ENCODE peak calls at places on chromosome 13, in six cellular contexts. One of them, this sample, is unnamed.
A peak's percentile ranks its signal among the peaks of the same experiment; 100 is the strongest.

GRCh38 chr13:24220086-24220703 is 59.7 kb downstream of the SPATA13 start:
- DNase-seq in heart left ventricle: no peak
- DNase-seq in tibial nerve: no peak
- DNase-seq in A549: peak; percentile 46
- DNase-seq in prostate gland: peak; percentile 56
- DNase-seq in IMR-90: peak; percentile 88
- DNase-seq in this sample: peak; percentile 87

GRCh38 chr13:20024706-20025105 is 66.2 kb downstream of the ZMYM2 start:
- DNase-seq in prostate gland: no peak
- DNase-seq in A549: no peak
- DNase-seq in tibial nerve: no peak
- DNase-seq in IMR-90: no peak
- DNase-seq in heart left ventricle: no peak
- DNase-seq in this sample: no peak

GRCh38 chr13:46476174-46476573 is 76.8 kb upstream of the LRCH1 start:
- DNase-seq in tibial nerve: no peak
- DNase-seq in IMR-90: no peak
- DNase-seq in A549: no peak
- DNase-seq in heart left ventricle: no peak
- DNase-seq in prostate gland: no peak
- DNase-seq in this sample: no peak

GRCh38 chr13:73938375-73939070 is 195.7 kb downstream of the KLF12 start:
- DNase-seq in IMR-90: peak; percentile 94
- DNase-seq in tibial nerve: no peak
- DNase-seq in A549: peak; percentile 5
- DNase-seq in heart left ventricle: no peak
- DNase-seq in prostate gland: no peak
- DNase-seq in this sample: no peak

GRCh38 chr13:99948907-99949656 is 22.5 kb downstream of the ZIC5 start:
- DNase-seq in tibial nerve: no peak
- DNase-seq in prostate gland: no peak
- DNase-seq in A549: no peak
- DNase-seq in IMR-90: no peak
- DNase-seq in heart left ventricle: no peak
- DNase-seq in this sample: no peak

GRCh38 chr13:84570831-84571230 is 688.6 kb upstream of the SLITRK1 start:
- DNase-seq in IMR-90: peak; percentile 63
- DNase-seq in tibial nerve: no peak
- DNase-seq in A549: no peak
- DNase-seq in prostate gland: no peak
- DNase-seq in heart left ventricle: no peak
- DNase-seq in this sample: no peak

GRCh38 chr13:40172149-40172591 is 494.3 kb downstream of the FOXO1 start:
- DNase-seq in IMR-90: no peak
- DNase-seq in A549: no peak
- DNase-seq in heart left ventricle: no peak
- DNase-seq in prostate gland: peak; percentile 28
- DNase-seq in tibial nerve: no peak
- DNase-seq in this sample: no peak

GRCh38 chr13:43908156-43909126 is 28.7 kb downstream of the LACC1 start:
- DNase-seq in A549: peak; percentile 25
- DNase-seq in tibial nerve: no peak
- DNase-seq in prostate gland: peak; percentile 24
- DNase-seq in IMR-90: peak; percentile 91
- DNase-seq in heart left ventricle: no peak
- DNase-seq in this sample: peak; percentile 37

GRCh38 chr13:106796280-106797047 is 228.5 kb upstream of the ARGLU1 start:
- DNase-seq in heart left ventricle: no peak
- DNase-seq in IMR-90: no peak
- DNase-seq in tibial nerve: no peak
- DNase-seq in prostate gland: no peak
- DNase-seq in A549: no peak
- DNase-seq in this sample: no peak

GRCh38 chr13:97266734-97267417 is 44.7 kb downstream of the MBNL2 start:
- DNase-seq in A549: no peak
- DNase-seq in heart left ventricle: no peak
- DNase-seq in tibial nerve: no peak
- DNase-seq in IMR-90: no peak
- DNase-seq in prostate gland: no peak
- DNase-seq in this sample: no peak

GRCh38 chr13:97267418-97268059 is 45.4 kb downstream of the MBNL2 start:
- DNase-seq in IMR-90: no peak
- DNase-seq in prostate gland: no peak
- DNase-seq in tibial nerve: no peak
- DNase-seq in heart left ventricle: no peak
- DNase-seq in A549: no peak
- DNase-seq in this sample: no peak

GRCh38 chr13:97268772-97269171 is 46.6 kb downstream of the MBNL2 start:
- DNase-seq in heart left ventricle: no peak
- DNase-seq in A549: no peak
- DNase-seq in IMR-90: no peak
- DNase-seq in tibial nerve: no peak
- DNase-seq in prostate gland: no peak
- DNase-seq in this sample: no peak

GRCh38 chr13:97272526-97272925 is 50.4 kb downstream of the MBNL2 start:
- DNase-seq in IMR-90: no peak
- DNase-seq in tibial nerve: no peak
- DNase-seq in A549: no peak
- DNase-seq in heart left ventricle: no peak
- DNase-seq in prostate gland: no peak
- DNase-seq in this sample: no peak

GRCh38 chr13:97269603-97270002 is 47.5 kb downstream of the MBNL2 start:
- DNase-seq in IMR-90: no peak
- DNase-seq in tibial nerve: no peak
- DNase-seq in prostate gland: no peak
- DNase-seq in heart left ventricle: no peak
- DNase-seq in A549: no peak
- DNase-seq in this sample: no peak
- TF ChIP-seq POLR2A in IMR-90: no peak
- TF ChIP-seq POLR2A in tibial nerve: no peak
- TF ChIP-seq POLR2A in prostate gland: no peak
- TF ChIP-seq POLR2A in heart left ventricle: no peak
- TF ChIP-seq POLR2A in A549: no peak
- TF ChIP-seq POLR2A in this sample: no peak

GRCh38 chr13:76472916-76473315 is 413.3 kb downstream of the KCTD12 start:
- DNase-seq in tibial nerve: no peak
- DNase-seq in A549: no peak
- DNase-seq in prostate gland: no peak
- DNase-seq in IMR-90: no peak
- DNase-seq in heart left ventricle: no peak
- DNase-seq in this sample: no peak

GRCh38 chr13:76471486-76471885 is 414.7 kb downstream of the KCTD12 start:
- DNase-seq in A549: no peak
- DNase-seq in prostate gland: no peak
- DNase-seq in IMR-90: no peak
- DNase-seq in tibial nerve: no peak
- DNase-seq in heart left ventricle: no peak
- DNase-seq in this sample: no peak

GRCh38 chr13:76473552-76474134 is 412.6 kb downstream of the KCTD12 start:
- DNase-seq in heart left ventricle: peak; percentile 61
- DNase-seq in IMR-90: peak; percentile 80
- DNase-seq in tibial nerve: peak; percentile 59
- DNase-seq in prostate gland: peak; percentile 58
- DNase-seq in A549: peak; percentile 22
- DNase-seq in this sample: peak; percentile 87

GRCh38 chr13:76474356-76474755 is 411.8 kb downstream of the KCTD12 start:
- DNase-seq in tibial nerve: no peak
- DNase-seq in heart left ventricle: no peak
- DNase-seq in prostate gland: no peak
- DNase-seq in A549: no peak
- DNase-seq in IMR-90: no peak
- DNase-seq in this sample: no peak

DNA sequence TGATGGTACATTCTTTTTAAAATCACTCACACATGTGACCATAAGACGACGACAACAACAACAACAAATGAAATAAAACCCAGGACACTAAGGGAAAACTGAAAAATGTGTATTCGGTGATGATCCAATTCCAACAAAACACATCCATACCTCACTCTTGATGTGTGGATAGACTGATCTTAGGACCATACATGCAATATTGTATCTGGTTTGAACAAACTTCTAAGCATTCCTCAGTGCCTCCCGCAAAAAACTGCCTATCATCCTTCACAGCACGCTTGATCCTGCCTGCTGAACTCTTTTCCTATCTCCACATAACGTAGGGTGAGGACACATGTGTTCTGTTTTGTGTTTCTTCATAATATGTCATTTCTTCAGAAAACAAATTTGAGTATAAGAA is 415.2 kb downstream of the KCTD12 start:
- DNase-seq in prostate gland: no peak
- DNase-seq in A549: no peak
- DNase-seq in tibial nerve: no peak
- DNase-seq in IMR-90: no peak
- DNase-seq in heart left ventricle: no peak
- DNase-seq in this sample: no peak
- TF ChIP-seq POLR2A in prostate gland: no peak
- TF ChIP-seq POLR2A in A549: no peak
- TF ChIP-seq POLR2A in tibial nerve: peak; percentile 28
- TF ChIP-seq POLR2A in IMR-90: no peak
- TF ChIP-seq POLR2A in heart left ventricle: no peak
- TF ChIP-seq POLR2A in this sample: no peak

GRCh38 chr13:33349314-33349995 is 63.9 kb upstream of the STARD13 start:
- DNase-seq in A549: no peak
- DNase-seq in IMR-90: no peak
- DNase-seq in tibial nerve: no peak
- DNase-seq in prostate gland: no peak
- DNase-seq in heart left ventricle: no peak
- DNase-seq in this sample: no peak

GRCh38 chr13:33348366-33348765 is 62.8 kb upstream of the STARD13 start:
- DNase-seq in tibial nerve: no peak
- DNase-seq in A549: no peak
- DNase-seq in IMR-90: peak; percentile 85
- DNase-seq in prostate gland: no peak
- DNase-seq in heart left ventricle: no peak
- DNase-seq in this sample: no peak

GRCh38 chr13:33349996-33350826 is 64.7 kb upstream of the STARD13 start:
- DNase-seq in tibial nerve: peak; percentile 25
- DNase-seq in prostate gland: peak; percentile 7
- DNase-seq in IMR-90: peak; percentile 39
- DNase-seq in A549: peak; percentile 7
- DNase-seq in heart left ventricle: peak; percentile 84
- DNase-seq in this sample: peak; percentile 42

GRCh38 chr13:33345842-33346241 is 60.3 kb upstream of the STARD13 start:
- DNase-seq in heart left ventricle: no peak
- DNase-seq in prostate gland: no peak
- DNase-seq in A549: no peak
- DNase-seq in tibial nerve: no peak
- DNase-seq in IMR-90: no peak
- DNase-seq in this sample: no peak

GRCh38 chr13:33347866-33348265 is 62.3 kb upstream of the STARD13 start:
- DNase-seq in IMR-90: no peak
- DNase-seq in heart left ventricle: no peak
- DNase-seq in A549: no peak
- DNase-seq in prostate gland: no peak
- DNase-seq in tibial nerve: no peak
- DNase-seq in this sample: no peak
- TF ChIP-seq POLR2A in IMR-90: no peak
- TF ChIP-seq POLR2A in heart left ventricle: no peak
- TF ChIP-seq POLR2A in A549: no peak
- TF ChIP-seq POLR2A in prostate gland: no peak
- TF ChIP-seq POLR2A in tibial nerve: no peak
- TF ChIP-seq POLR2A in this sample: no peak

GRCh38 chr13:94309997-94310842 is 169.3 kb downstream of the DCT start:
- DNase-seq in prostate gland: no peak
- DNase-seq in IMR-90: peak; percentile 96
- DNase-seq in tibial nerve: no peak
- DNase-seq in heart left ventricle: no peak
- DNase-seq in A549: no peak
- DNase-seq in this sample: no peak

GRCh38 chr13:94313321-94313720 is 166.2 kb downstream of the DCT start:
- DNase-seq in heart left ventricle: no peak
- DNase-seq in A549: no peak
- DNase-seq in prostate gland: no peak
- DNase-seq in tibial nerve: no peak
- DNase-seq in IMR-90: no peak
- DNase-seq in this sample: no peak

GRCh38 chr13:94311893-94312292 is 167.6 kb downstream of the DCT start:
- DNase-seq in IMR-90: peak; percentile 36
- DNase-seq in A549: no peak
- DNase-seq in heart left ventricle: no peak
- DNase-seq in prostate gland: no peak
- DNase-seq in tibial nerve: no peak
- DNase-seq in this sample: no peak

GRCh38 chr13:94315188-94315587 is 164.3 kb downstream of the DCT start:
- DNase-seq in A549: no peak
- DNase-seq in prostate gland: no peak
- DNase-seq in tibial nerve: no peak
- DNase-seq in heart left ventricle: no peak
- DNase-seq in IMR-90: no peak
- DNase-seq in this sample: no peak

DNA sequence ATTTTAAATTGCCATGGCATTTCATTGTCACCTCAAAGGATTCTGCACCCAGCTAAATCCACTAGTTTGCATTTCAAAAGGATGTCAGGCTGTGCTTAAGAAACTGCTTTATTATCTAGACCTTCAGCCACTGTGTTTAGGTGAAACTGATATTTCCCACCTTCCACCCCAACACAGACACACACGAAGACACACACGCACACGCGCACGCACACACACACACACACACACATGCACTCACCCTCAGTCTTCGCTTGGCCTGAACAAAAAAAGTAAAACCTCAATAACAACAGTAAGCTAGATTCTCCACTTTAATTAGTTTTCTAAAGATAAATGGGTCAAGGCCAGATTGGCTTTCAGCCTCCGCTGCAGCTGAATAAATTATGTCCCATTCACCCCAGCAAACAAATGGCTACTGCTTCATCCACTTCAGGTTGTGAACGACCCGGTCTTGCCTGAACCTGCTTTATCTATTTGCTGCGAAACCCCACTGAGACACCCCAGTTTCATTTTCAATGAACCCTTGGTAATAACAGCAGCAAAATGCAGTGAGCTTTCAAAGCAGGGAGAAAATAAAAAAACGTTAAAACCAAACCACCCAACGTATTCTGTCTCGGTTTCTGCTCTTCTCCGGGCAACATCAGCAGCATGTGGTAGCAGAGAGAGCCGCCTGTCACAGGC is 166.8 kb downstream of the DCT start:
- DNase-seq in A549: no peak
- DNase-seq in heart left ventricle: no peak
- DNase-seq in prostate gland: no peak
- DNase-seq in IMR-90: no peak
- DNase-seq in tibial nerve: no peak
- DNase-seq in this sample: no peak
- TF ChIP-seq POLR2A in A549: no peak
- TF ChIP-seq POLR2A in heart left ventricle: no peak
- TF ChIP-seq POLR2A in prostate gland: no peak
- TF ChIP-seq POLR2A in IMR-90: no peak
- TF ChIP-seq POLR2A in tibial nerve: no peak
- TF ChIP-seq POLR2A in this sample: no peak

GRCh38 chr13:25934127-25934526 is 117.7 kb downstream of the SHISA2 start:
- DNase-seq in A549: no peak
- DNase-seq in tibial nerve: no peak
- DNase-seq in IMR-90: no peak
- DNase-seq in prostate gland: no peak
- DNase-seq in heart left ventricle: no peak
- DNase-seq in this sample: no peak
- TF ChIP-seq POLR2A in A549: no peak
- TF ChIP-seq POLR2A in tibial nerve: no peak
- TF ChIP-seq POLR2A in IMR-90: no peak
- TF ChIP-seq POLR2A in prostate gland: no peak
- TF ChIP-seq POLR2A in heart left ventricle: no peak
- TF ChIP-seq POLR2A in this sample: no peak

This sample was measured in erythroblast.